ENCODE peak calls at places on chromosome 15, in four cellular contexts. S, M, O and E are unnamed samples.

GRCh38 chr15:66389859-66390382 is 3.2 kb downstream of the MAP2K1 start:
- DNase-seq in S (no peak), O (no peak), M (no peak), E (peak; percentile 28)

GRCh38 chr15:93088981-93089854 is at the start of gene RGMA:
- DNase-seq in M (peak; percentile 61), O (no peak), S (no peak), E (no peak)

GRCh38 chr15:70778258-70779076 is 15.1 kb upstream of the UACA start:
- DNase-seq in O (no peak), M (no peak), S (no peak), E (peak; percentile 45)

GRCh38 chr15:42576040-42576594 is 711 bp downstream of the STARD9 start:
- DNase-seq in O (no peak), S (no peak), M (no peak), E (no peak)

GRCh38 chr15:60379466-60380274 is 18.1 kb downstream of the ANXA2 start:
- DNase-seq in O (no peak), S (peak; percentile 99), M (no peak), E (no peak)

GRCh38 chr15:26115229-26115943 is 252.3 kb upstream of the ATP10A start:
- DNase-seq in M (no peak), S (peak; percentile 33), O (no peak), E (no peak)

GRCh38 chr15:29242466-29243242 is 27.0 kb downstream of the NSMCE3 start:
- DNase-seq in M (no peak), S (no peak), O (no peak), E (no peak)

GRCh38 chr15:70617076-70617910 is 146.1 kb downstream of the UACA start:
- DNase-seq in M (no peak), S (peak; percentile 98), O (no peak), E (no peak)

GRCh38 chr15:67172172-67172571 is 82.3 kb downstream of the AAGAB start:
- DNase-seq in S (no peak), M (no peak), O (no peak), E (no peak)

GRCh38 chr15:75389791-75390382 is 21.5 kb upstream of the MAN2C1 start:
- DNase-seq in S (no peak), O (no peak), M (no peak), E (no peak)

GRCh38 chr15:29570931-29571727 is 251.1 kb downstream of the TJP1 start:
- DNase-seq in S (no peak), O (no peak), M (peak; percentile 81), E (peak; percentile 38)

GRCh38 chr15:85625856-85626255 is 168.9 kb downstream of the KLHL25 start:
- DNase-seq in M (no peak), S (no peak), O (no peak), E (no peak)

GRCh38 chr15:101487060-101487459 is 2.4 kb downstream of the PCSK6 start:
- DNase-seq in M (no peak), S (no peak), O (no peak), E (no peak)

GRCh38 chr15:92898988-92899909 is 875 bp upstream of the CHD2 start:
- DNase-seq in M (no peak), O (no peak), S (no peak), E (no peak)

GRCh38 chr15:91484141-91484540 is 369.4 kb upstream of the SLCO3A1 start:
- DNase-seq in S (no peak), M (no peak), O (no peak), E (no peak)

GRCh38 chr15:69316281-69316680 is 17.6 kb downstream of the PAQR5 start:
- DNase-seq in M (no peak), O (no peak), S (no peak), E (no peak)

GRCh38 chr15:29770796-29771195 is 51.5 kb downstream of the TJP1 start:
- DNase-seq in O (no peak), M (no peak), S (no peak), E (no peak)

GRCh38 chr15:26721231-26721630 is 51.6 kb downstream of the GABRB3 start:
- DNase-seq in O (no peak), S (no peak), M (peak; percentile 63), E (no peak)

GRCh38 chr15:73305331-73306211 is 63.2 kb downstream of the HCN4 start:
- DNase-seq in O (no peak), S (peak; percentile 57), M (peak; percentile 57), E (peak; percentile 30)

GRCh38 chr15:91021516-91022074 is 799 bp downstream of the VPS33B start:
- DNase-seq in S (peak; percentile 5), M (no peak), O (no peak), E (no peak)

GRCh38 chr15:65066635-65067333 is 1.0 kb downstream of the RASL12 start:
- DNase-seq in M (peak; percentile 29), S (no peak), O (no peak), E (no peak)

GRCh38 chr15:81303241-81304225 is 20.4 kb downstream of the STARD5 start:
- DNase-seq in S (no peak), M (peak; percentile 29), O (no peak), E (no peak)

GRCh38 chr15:55993804-55994539 is 560 bp upstream of the NEDD4 start:
- DNase-seq in O (no peak), M (peak; percentile 33), S (peak; percentile 24), E (peak; percentile 70)

GRCh38 chr15:64284037-64284436 is 71.9 kb downstream of the CSNK1G1 start:
- DNase-seq in M (no peak), S (no peak), O (no peak), E (no peak)

GRCh38 chr15:64351265-64351664 is 4.7 kb downstream of the CSNK1G1 start:
- DNase-seq in S (no peak), M (no peak), O (no peak), E (peak; percentile 42)

DNA sequence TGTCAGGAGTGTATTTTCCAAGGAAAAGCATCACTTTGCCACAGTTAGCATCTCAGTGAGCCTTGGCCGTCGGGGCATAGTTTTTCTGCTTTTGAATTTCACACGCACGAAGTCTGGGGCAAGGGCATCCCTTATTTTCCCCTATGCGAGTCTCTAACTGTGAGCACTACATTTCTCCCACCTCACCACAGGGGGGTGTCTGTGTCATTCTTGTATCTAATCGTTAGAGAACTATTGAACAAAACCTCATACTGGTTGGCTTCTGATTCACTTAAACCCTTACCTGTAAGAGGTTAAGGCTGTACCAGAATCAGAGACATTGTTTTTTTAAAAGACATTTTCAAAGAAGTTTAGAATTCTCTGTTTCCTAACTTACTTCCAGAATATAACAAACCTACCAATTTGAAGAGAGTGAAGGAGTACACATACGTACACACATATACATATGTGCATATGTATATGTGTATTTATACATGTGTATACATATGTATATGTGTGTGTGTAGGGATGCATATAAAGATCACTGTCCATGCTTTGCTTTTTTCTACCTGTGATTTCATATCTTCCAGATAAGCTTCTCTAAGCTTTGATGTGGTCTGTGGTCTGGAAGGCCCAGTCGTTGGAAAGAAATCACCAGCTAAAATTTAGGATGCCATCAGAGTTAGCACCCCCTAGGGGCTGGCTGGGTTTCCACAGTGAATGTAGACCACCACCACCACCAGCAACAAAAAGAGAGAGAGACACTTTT is 49.4 kb downstream of the MYZAP start:
- DNase-seq in O (no peak), S (peak; percentile 26), M (peak; percentile 38), E (peak; percentile 41)
- TF ChIP-seq MAX in O (no peak), S (no peak), M (no peak), E (no peak)

DNA sequence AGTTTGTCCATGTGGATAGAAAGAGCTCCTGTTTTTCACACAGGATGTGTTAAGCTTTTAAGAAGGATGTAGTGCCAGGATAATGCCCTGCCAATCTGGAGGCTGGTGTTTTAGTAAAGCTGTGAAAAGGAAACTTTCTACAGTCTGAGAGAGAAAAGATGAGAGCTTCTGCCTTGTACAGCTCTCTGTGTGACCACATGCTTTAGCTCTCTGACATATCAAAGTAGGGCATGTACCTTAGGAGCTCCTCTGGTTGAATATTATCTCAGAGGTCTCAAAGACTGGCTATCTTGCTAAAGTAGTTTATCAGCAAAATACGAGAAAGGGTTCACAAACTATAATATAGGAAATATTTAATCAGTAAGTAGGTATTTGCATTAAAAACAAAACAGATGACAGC is 30.4 kb downstream of the CDIN1 start:
- DNase-seq in O (no peak), M (no peak), S (no peak), E (no peak)
- TF ChIP-seq MAX in O (no peak), M (no peak), S (no peak), E (no peak)

DNA sequence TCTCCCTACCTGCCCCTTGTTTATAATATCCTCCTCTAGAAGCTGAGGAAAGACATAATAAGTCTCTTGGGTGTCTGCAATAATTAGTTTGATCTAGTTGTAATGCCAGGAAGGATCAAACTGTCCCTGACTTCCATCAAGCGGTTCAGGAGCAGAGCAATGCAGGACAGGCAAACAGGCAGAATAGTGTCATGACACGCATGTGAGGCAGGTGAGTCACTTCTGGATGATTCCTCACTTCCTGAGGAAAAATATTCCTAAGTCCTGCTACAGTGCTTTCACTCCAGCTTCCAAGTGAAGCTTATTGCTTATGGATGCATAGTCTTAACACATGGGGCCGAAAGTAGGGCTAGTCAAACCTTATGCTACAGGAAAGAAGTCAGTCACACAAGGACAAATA is 85.8 kb downstream of the GREM1 start:
- DNase-seq in M (no peak), O (no peak), S (no peak), E (no peak)
- TF ChIP-seq MAX in M (no peak), O (no peak), S (no peak), E (no peak)

GRCh38 chr15:58929891-58930416 is 3.5 kb downstream of the SLTM start:
- DNase-seq in O (no peak), S (no peak), M (no peak), E (no peak)

GRCh38 chr15:58924326-58924725 is 9.2 kb downstream of the SLTM start:
- DNase-seq in M (no peak), O (no peak), S (no peak), E (no peak)

GRCh38 chr15:58923284-58923683 is 10.2 kb downstream of the SLTM start:
- DNase-seq in S (no peak), M (no peak), O (no peak), E (no peak)

GRCh38 chr15:58923696-58924300 is 9.7 kb downstream of the SLTM start:
- DNase-seq in M (no peak), S (no peak), O (no peak), E (no peak)

GRCh38 chr15:58926823-58927222 is 6.7 kb downstream of the SLTM start:
- DNase-seq in M (no peak), S (no peak), O (no peak), E (no peak)
- TF ChIP-seq MAX in M (no peak), S (no peak), O (no peak), E (no peak)

DNA sequence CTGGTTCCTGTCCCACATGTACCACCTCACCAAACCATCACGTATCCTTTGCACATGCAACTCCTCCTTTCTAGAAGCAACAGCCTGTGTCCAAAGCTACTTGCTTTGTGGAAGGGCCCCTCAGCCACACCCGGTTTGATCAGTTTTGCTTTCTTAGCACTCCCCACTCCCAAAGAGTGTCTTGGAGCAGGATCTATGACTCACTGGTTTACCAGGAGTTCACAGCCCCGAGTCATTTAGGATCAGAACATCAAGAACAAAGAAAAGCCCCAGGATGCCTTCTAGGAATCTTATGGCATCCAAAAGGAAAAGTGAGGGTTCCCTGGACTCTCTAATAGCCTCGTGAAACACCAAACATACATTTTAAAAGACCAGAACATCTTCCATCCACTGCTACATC is 50.7 kb upstream of the IGF1R start:
- DNase-seq in O (no peak), S (no peak), M (no peak), E (no peak)
- TF ChIP-seq MAX in O (no peak), S (no peak), M (no peak), E (no peak)